ENCODE peak calls at places on chromosome 21, in seven cellular contexts. X is NCI-H2081, S is putamen, J is foreskin fibroblast, V is GM12892, O is fibroblast of lung, Z is mesothelial cell of epicardium. L is an unnamed sample.
A peak's percentile ranks its signal among the peaks of the same experiment; 100 is the strongest.

GRCh38 chr21:45996311-45997204 is 15.0 kb downstream of the COL6A1 start:
- DNase-seq in V (peak; percentile 28), S (no peak), X (no peak), O (no peak), J (no peak), Z (no peak), L (no peak)

GRCh38 chr21:45607922-45608295 is 35.6 kb upstream of the PCBP3 start:
- DNase-seq in V (no peak), J (no peak), S (no peak), O (no peak), Z (no peak), X (no peak), L (no peak)

GRCh38 chr21:33936221-33937038 is 20.8 kb upstream of the ATP5PO start:
- DNase-seq in Z (no peak), O (no peak), X (no peak), J (no peak), V (no peak), S (no peak), L (no peak)

GRCh38 chr21:38429011-38429410 is 69.3 kb downstream of the ERG start:
- DNase-seq in J (no peak), V (no peak), Z (no peak), O (no peak), S (no peak), X (no peak), L (no peak)

GRCh38 chr21:46206163-46207005 is 22.1 kb upstream of the SPATC1L start:
- DNase-seq in X (no peak), J (no peak), V (no peak), O (no peak), Z (no peak), S (no peak), L (no peak)

GRCh38 chr21:39009587-39010225 is 173.5 kb downstream of the PSMG1 start:
- DNase-seq in O (no peak), S (peak; percentile 28), J (no peak), X (no peak), Z (no peak), V (no peak), L (peak; percentile 5)

GRCh38 chr21:35027558-35028450 is 21.3 kb downstream of the RUNX1 start:
- DNase-seq in Z (no peak), J (no peak), X (no peak), O (no peak), S (no peak), V (no peak), L (no peak)

GRCh38 chr21:34544032-34544496 is 32.1 kb upstream of the KCNE1 start:
- DNase-seq in J (peak; percentile 60), X (peak; percentile 46), S (no peak), Z (no peak), V (no peak), O (peak; percentile 69), L (no peak)

GRCh38 chr21:38987551-38988210 is 182.0 kb downstream of the ETS2 start:
- DNase-seq in S (no peak), V (no peak), X (peak; percentile 48), O (no peak), J (no peak), Z (no peak), L (peak; percentile 46)

GRCh38 chr21:31644648-31645047 is 14.8 kb upstream of the SOD1 start:
- DNase-seq in Z (no peak), J (no peak), S (no peak), V (no peak), X (no peak), O (no peak), L (no peak)

L was measured in midbrain.